ENCODE peak calls at places on chromosomes 1 and 21, in four cellular contexts. One of them, this sample, is unnamed.

GRCh38 chr1:88979054-88979748 is 13.2 kb downstream of the KYAT3 start:
- DNase-seq in K562: no peak
- DNase-seq in GM12878: no peak
- DNase-seq in HepG2: no peak
- DNase-seq in this sample: no peak

GRCh38 chr1:110243146-110243545 is 33.0 kb downstream of the KCNC4 start:
- DNase-seq in K562: no peak
- DNase-seq in GM12878: no peak
- DNase-seq in HepG2: no peak
- DNase-seq in this sample: no peak

GRCh38 chr21:38277501-38278111 is 20.8 kb downstream of the KCNJ15 start:
- DNase-seq in K562: no peak
- DNase-seq in HepG2: no peak
- DNase-seq in GM12878: no peak
- DNase-seq in this sample: no peak

GRCh38 chr1:94623560-94624148 is 82.1 kb upstream of the F3 start:
- DNase-seq in K562: no peak
- DNase-seq in HepG2: no peak
- DNase-seq in GM12878: no peak
- DNase-seq in this sample: no peak

GRCh38 chr1:183783896-183784637 is 20.9 kb upstream of the RGL1 start:
- DNase-seq in K562: no peak
- DNase-seq in HepG2: no peak
- DNase-seq in GM12878: no peak
- DNase-seq in this sample: no peak

GRCh38 chr1:223886516-223886921 is 40.8 kb upstream of the TP53BP2 start:
- DNase-seq in GM12878: no peak
- DNase-seq in HepG2: peak
- DNase-seq in K562: no peak
- DNase-seq in this sample: no peak

GRCh38 chr1:154478639-154479038 is 23.4 kb upstream of the TDRD10 start:
- DNase-seq in HepG2: peak
- DNase-seq in K562: peak
- DNase-seq in GM12878: no peak
- DNase-seq in this sample: no peak

GRCh38 chr1:104264506-104264905 is 514.8 kb downstream of the AMY1C start:
- DNase-seq in HepG2: no peak
- DNase-seq in K562: no peak
- DNase-seq in GM12878: no peak
- DNase-seq in this sample: no peak

GRCh38 chr1:162357681-162358266 is 18.9 kb downstream of the SPATA46 start:
- DNase-seq in HepG2: peak
- DNase-seq in GM12878: no peak
- DNase-seq in K562: peak
- DNase-seq in this sample: peak

GRCh38 chr1:224929335-224930237 is at the start of gene DNAH14:
- DNase-seq in HepG2: peak
- DNase-seq in K562: peak
- DNase-seq in GM12878: no peak
- DNase-seq in this sample: peak

GRCh38 chr1:224707849-224708725 is 92.0 kb downstream of the CNIH3 start:
- DNase-seq in GM12878: no peak
- DNase-seq in HepG2: no peak
- DNase-seq in K562: no peak
- DNase-seq in this sample: no peak

GRCh38 chr1:8516793-8517556 is 199.1 kb downstream of the SLC45A1 start:
- DNase-seq in GM12878: no peak
- DNase-seq in K562: no peak
- DNase-seq in HepG2: no peak
- DNase-seq in this sample: no peak

GRCh38 chr21:21715286-21715969 is 717.2 kb downstream of the NCAM2 start:
- DNase-seq in K562: no peak
- DNase-seq in HepG2: no peak
- DNase-seq in GM12878: no peak
- DNase-seq in this sample: no peak

GRCh38 chr1:97680460-97680859 is 240.4 kb downstream of the DPYD start:
- DNase-seq in GM12878: no peak
- DNase-seq in HepG2: no peak
- DNase-seq in K562: no peak
- DNase-seq in this sample: no peak

GRCh38 chr1:64424412-64424811 is 45.5 kb upstream of the CACHD1 start:
- DNase-seq in HepG2: no peak
- DNase-seq in GM12878: no peak
- DNase-seq in K562: no peak
- DNase-seq in this sample: no peak

GRCh38 chr1:89724369-89725015 is 91.6 kb downstream of the LRRC8C start:
- DNase-seq in GM12878: peak
- DNase-seq in HepG2: no peak
- DNase-seq in K562: no peak
- DNase-seq in this sample: no peak

GRCh38 chr1:218846166-218846565 is 327.5 kb upstream of the LYPLAL1 start:
- DNase-seq in K562: no peak
- DNase-seq in GM12878: no peak
- DNase-seq in HepG2: no peak
- DNase-seq in this sample: no peak

GRCh38 chr1:95793893-95794292 is 559.9 kb downstream of the RWDD3 start:
- DNase-seq in GM12878: no peak
- DNase-seq in HepG2: peak
- DNase-seq in K562: no peak
- DNase-seq in this sample: peak

GRCh38 chr1:180720753-180721152 is 88.9 kb downstream of the XPR1 start:
- DNase-seq in HepG2: no peak
- DNase-seq in GM12878: no peak
- DNase-seq in K562: no peak
- DNase-seq in this sample: no peak
- TF ChIP-seq TARDBP in HepG2: no peak
- TF ChIP-seq TARDBP in GM12878: no peak
- TF ChIP-seq TARDBP in K562: no peak
- TF ChIP-seq TARDBP in this sample: no peak

GRCh38 chr1:179129702-179130473 is 48.0 kb downstream of the TOR3A start:
- DNase-seq in K562: no peak
- DNase-seq in GM12878: peak
- DNase-seq in HepG2: no peak
- DNase-seq in this sample: no peak

GRCh38 chr1:179128520-179128919 is 46.6 kb downstream of the TOR3A start:
- DNase-seq in K562: no peak
- DNase-seq in HepG2: no peak
- DNase-seq in GM12878: no peak
- DNase-seq in this sample: no peak

GRCh38 chr1:179127163-179127895 is 45.5 kb downstream of the TOR3A start:
- DNase-seq in K562: no peak
- DNase-seq in GM12878: no peak
- DNase-seq in HepG2: no peak
- DNase-seq in this sample: no peak

GRCh38 chr1:179124866-179125265 is 43.0 kb downstream of the TOR3A start:
- DNase-seq in K562: no peak
- DNase-seq in HepG2: no peak
- DNase-seq in GM12878: no peak
- DNase-seq in this sample: no peak

GRCh38 chr1:179126338-179127060 is 44.6 kb downstream of the TOR3A start:
- DNase-seq in HepG2: no peak
- DNase-seq in K562: no peak
- DNase-seq in GM12878: no peak
- DNase-seq in this sample: no peak
- TF ChIP-seq BHLHE40 in HepG2: no peak
- TF ChIP-seq BHLHE40 in K562: no peak
- TF ChIP-seq BHLHE40 in GM12878: no peak
- TF ChIP-seq BHLHE40 in this sample: no peak

GRCh38 chr1:77373702-77374101 is 91.9 kb downstream of the AK5 start:
- DNase-seq in GM12878: no peak
- DNase-seq in HepG2: no peak
- DNase-seq in K562: no peak
- DNase-seq in this sample: no peak

GRCh38 chr1:77371396-77371795 is 89.6 kb downstream of the AK5 start:
- DNase-seq in K562: no peak
- DNase-seq in HepG2: no peak
- DNase-seq in GM12878: no peak
- DNase-seq in this sample: no peak

GRCh38 chr1:77370161-77370560 is 88.3 kb downstream of the AK5 start:
- DNase-seq in K562: no peak
- DNase-seq in GM12878: no peak
- DNase-seq in HepG2: no peak
- DNase-seq in this sample: no peak

GRCh38 chr1:77375541-77375940 is 93.7 kb downstream of the AK5 start:
- DNase-seq in GM12878: no peak
- DNase-seq in K562: no peak
- DNase-seq in HepG2: no peak
- DNase-seq in this sample: no peak

DNA sequence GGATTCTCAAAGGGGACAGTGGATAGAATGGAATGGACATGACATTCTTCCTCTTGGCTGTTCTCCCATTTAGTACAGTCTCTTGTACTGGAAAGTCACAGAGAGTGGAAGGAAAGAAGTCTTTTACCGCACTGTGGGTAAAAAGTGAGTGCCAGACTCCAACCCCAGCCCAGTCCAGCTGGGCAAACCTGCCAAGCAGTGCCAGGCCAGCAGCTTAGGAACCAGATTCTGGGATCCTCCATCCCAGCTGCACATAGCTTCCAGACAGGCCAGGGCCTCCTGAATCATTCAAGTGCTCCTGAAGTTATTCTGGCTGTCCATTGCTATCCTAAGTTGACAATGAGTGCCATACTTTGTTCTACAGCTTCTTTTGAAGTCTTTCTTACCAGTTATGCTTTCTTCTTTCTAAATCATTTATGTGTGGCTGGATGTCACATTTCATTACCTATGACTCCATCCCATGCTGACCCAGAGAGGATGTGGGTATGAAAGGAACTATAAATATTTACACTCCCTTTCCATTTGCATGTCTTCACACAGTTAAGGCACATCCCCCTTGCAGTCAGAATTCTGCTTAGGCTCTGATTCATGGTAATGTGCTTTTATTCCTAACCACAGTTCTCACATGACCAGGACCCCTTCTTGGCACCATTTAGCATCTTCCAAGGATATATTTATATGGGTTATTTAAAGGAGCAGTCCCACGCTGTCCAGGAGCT is 88.9 kb downstream of the AK5 start:
- DNase-seq in HepG2: no peak
- DNase-seq in GM12878: no peak
- DNase-seq in K562: no peak
- DNase-seq in this sample: no peak
- TF ChIP-seq FOXM1 in HepG2: no peak
- TF ChIP-seq FOXM1 in GM12878: no peak
- TF ChIP-seq FOXM1 in K562: no peak
- TF ChIP-seq FOXM1 in this sample: no peak

DNA sequence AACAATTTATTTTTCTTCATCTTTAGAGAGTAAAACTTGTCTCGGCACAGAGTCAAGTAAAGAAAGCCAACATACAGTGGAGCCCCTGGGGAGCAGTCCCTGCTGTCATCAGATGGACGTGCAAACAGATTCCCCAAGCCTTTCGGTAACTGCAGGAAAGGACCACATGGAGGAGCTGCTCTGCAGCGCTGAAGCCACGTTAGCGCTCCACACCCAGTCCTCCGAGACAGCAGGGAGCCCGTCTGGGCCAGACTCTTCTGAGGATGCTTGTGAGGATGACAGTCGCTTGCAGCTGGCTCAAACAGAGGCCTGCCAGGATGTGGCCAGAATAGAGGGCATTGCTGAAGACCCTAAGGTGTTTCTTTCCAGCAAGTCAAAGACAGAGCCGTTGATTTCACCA is 77.1 kb upstream of the SCCPDH start:
- DNase-seq in K562: peak
- DNase-seq in HepG2: no peak
- DNase-seq in GM12878: no peak
- DNase-seq in this sample: peak
- TF ChIP-seq TARDBP in K562: no peak
- TF ChIP-seq TARDBP in HepG2: no peak
- TF ChIP-seq TARDBP in GM12878: no peak
- TF ChIP-seq TARDBP in this sample: no peak

GRCh38 chr21:34732388-34732821 is 63.6 kb downstream of the CLIC6 start:
- DNase-seq in HepG2: no peak
- DNase-seq in K562: no peak
- DNase-seq in GM12878: no peak
- DNase-seq in this sample: no peak
- TF ChIP-seq BHLHE40 in HepG2: no peak
- TF ChIP-seq BHLHE40 in K562: no peak
- TF ChIP-seq BHLHE40 in GM12878: no peak
- TF ChIP-seq BHLHE40 in this sample: no peak

GRCh38 chr1:32106663-32107273 is 1.1 kb upstream of the KPNA6 start:
- DNase-seq in K562: no peak
- DNase-seq in HepG2: no peak
- DNase-seq in GM12878: no peak
- DNase-seq in this sample: no peak

GRCh38 chr1:32101233-32101681 is 6.6 kb upstream of the KPNA6 start:
- DNase-seq in HepG2: no peak
- DNase-seq in GM12878: no peak
- DNase-seq in K562: peak
- DNase-seq in this sample: peak

GRCh38 chr1:32100359-32100758 is 7.5 kb upstream of the KPNA6 start:
- DNase-seq in HepG2: no peak
- DNase-seq in K562: no peak
- DNase-seq in GM12878: no peak
- DNase-seq in this sample: no peak

GRCh38 chr1:32105338-32105737 is 2.5 kb upstream of the KPNA6 start:
- DNase-seq in HepG2: no peak
- DNase-seq in K562: no peak
- DNase-seq in GM12878: no peak
- DNase-seq in this sample: no peak

GRCh38 chr1:32104127-32104526 is 3.7 kb upstream of the KPNA6 start:
- DNase-seq in HepG2: peak
- DNase-seq in GM12878: no peak
- DNase-seq in K562: peak
- DNase-seq in this sample: no peak
- TF ChIP-seq FOXM1 in HepG2: no peak
- TF ChIP-seq FOXM1 in GM12878: no peak
- TF ChIP-seq FOXM1 in K562: no peak
- TF ChIP-seq FOXM1 in this sample: no peak

GRCh38 chr1:206472454-206472853 is 2.2 kb downstream of the IKBKE start:
- DNase-seq in K562: no peak
- DNase-seq in GM12878: no peak
- DNase-seq in HepG2: peak
- DNase-seq in this sample: no peak
- TF ChIP-seq TARDBP in K562: no peak
- TF ChIP-seq TARDBP in GM12878: no peak
- TF ChIP-seq TARDBP in HepG2: no peak
- TF ChIP-seq TARDBP in this sample: no peak

This sample was measured in HEK293T.